ENCODE peak calls at places on chromosomes 16 and 17, in eight cellular contexts. One of them, this sample, is unnamed.

GRCh38 chr16:21167360-21167759 is 8.9 kb downstream of the LDAF1 start:
- DNase-seq in effector memory CD4-positive, alpha-beta T cell: no peak
- DNase-seq in fibroblast of the aortic adventitia: peak
- DNase-seq in aorta: no peak
- DNase-seq in mucosa of descending colon: no peak
- DNase-seq in A549: peak
- DNase-seq in lung: no peak
- DNase-seq in psoas muscle: no peak
- DNase-seq in this sample: peak

GRCh38 chr17:37702605-37703004 is 42.3 kb downstream of the HNF1B start:
- DNase-seq in fibroblast of the aortic adventitia: peak
- DNase-seq in aorta: no peak
- DNase-seq in mucosa of descending colon: no peak
- DNase-seq in lung: no peak
- DNase-seq in effector memory CD4-positive, alpha-beta T cell: no peak
- DNase-seq in A549: peak
- DNase-seq in psoas muscle: no peak
- DNase-seq in this sample: peak

GRCh38 chr17:29251969-29252866 is 5.6 kb downstream of the CRYBA1 start:
- DNase-seq in lung: no peak
- DNase-seq in aorta: no peak
- DNase-seq in A549: peak
- DNase-seq in mucosa of descending colon: no peak
- DNase-seq in fibroblast of the aortic adventitia: peak
- DNase-seq in effector memory CD4-positive, alpha-beta T cell: no peak
- DNase-seq in psoas muscle: no peak
- DNase-seq in this sample: peak

GRCh38 chr17:66354472-66354871 is 52.1 kb downstream of the PRKCA start:
- DNase-seq in lung: no peak
- DNase-seq in fibroblast of the aortic adventitia: no peak
- DNase-seq in psoas muscle: no peak
- DNase-seq in effector memory CD4-positive, alpha-beta T cell: no peak
- DNase-seq in A549: no peak
- DNase-seq in aorta: no peak
- DNase-seq in mucosa of descending colon: no peak
- DNase-seq in this sample: no peak

GRCh38 chr17:51120357-51120738 is 320 bp downstream of the SPAG9 start:
- DNase-seq in fibroblast of the aortic adventitia: no peak
- DNase-seq in effector memory CD4-positive, alpha-beta T cell: peak
- DNase-seq in aorta: no peak
- DNase-seq in A549: peak
- DNase-seq in lung: no peak
- DNase-seq in psoas muscle: no peak
- DNase-seq in mucosa of descending colon: no peak
- DNase-seq in this sample: no peak

GRCh38 chr17:8402921-8403536 is 5.4 kb upstream of the RNF222 start:
- DNase-seq in mucosa of descending colon: no peak
- DNase-seq in effector memory CD4-positive, alpha-beta T cell: no peak
- DNase-seq in aorta: no peak
- DNase-seq in lung: no peak
- DNase-seq in fibroblast of the aortic adventitia: no peak
- DNase-seq in A549: no peak
- DNase-seq in psoas muscle: no peak
- DNase-seq in this sample: no peak

GRCh38 chr17:74632196-74632540 is 8.6 kb upstream of the CD300E start:
- DNase-seq in A549: no peak
- DNase-seq in mucosa of descending colon: no peak
- DNase-seq in fibroblast of the aortic adventitia: no peak
- DNase-seq in lung: no peak
- DNase-seq in effector memory CD4-positive, alpha-beta T cell: no peak
- DNase-seq in psoas muscle: no peak
- DNase-seq in aorta: no peak
- DNase-seq in this sample: no peak

GRCh38 chr17:80742091-80742490 is 197.5 kb downstream of the RPTOR start:
- DNase-seq in mucosa of descending colon: no peak
- DNase-seq in A549: no peak
- DNase-seq in aorta: no peak
- DNase-seq in fibroblast of the aortic adventitia: no peak
- DNase-seq in lung: no peak
- DNase-seq in effector memory CD4-positive, alpha-beta T cell: no peak
- DNase-seq in psoas muscle: no peak
- DNase-seq in this sample: no peak

GRCh38 chr17:65741690-65742089 is 180.2 kb upstream of the AXIN2 start:
- DNase-seq in mucosa of descending colon: no peak
- DNase-seq in A549: no peak
- DNase-seq in psoas muscle: no peak
- DNase-seq in fibroblast of the aortic adventitia: no peak
- DNase-seq in lung: no peak
- DNase-seq in aorta: no peak
- DNase-seq in effector memory CD4-positive, alpha-beta T cell: no peak
- DNase-seq in this sample: no peak

GRCh38 chr16:73053379-73054130 is 5.6 kb upstream of the ZFHX3 start:
- DNase-seq in lung: no peak
- DNase-seq in A549: peak
- DNase-seq in mucosa of descending colon: no peak
- DNase-seq in psoas muscle: no peak
- DNase-seq in fibroblast of the aortic adventitia: peak
- DNase-seq in effector memory CD4-positive, alpha-beta T cell: no peak
- DNase-seq in aorta: no peak
- DNase-seq in this sample: no peak

GRCh38 chr17:35245196-35245486 is 2.3 kb downstream of the SLFN5 start:
- DNase-seq in aorta: no peak
- DNase-seq in A549: peak
- DNase-seq in effector memory CD4-positive, alpha-beta T cell: no peak
- DNase-seq in mucosa of descending colon: no peak
- DNase-seq in lung: no peak
- DNase-seq in fibroblast of the aortic adventitia: peak
- DNase-seq in psoas muscle: no peak
- DNase-seq in this sample: peak

GRCh38 chr16:84503751-84504395 is 586 bp downstream of the MEAK7 start:
- DNase-seq in aorta: peak
- DNase-seq in fibroblast of the aortic adventitia: peak
- DNase-seq in effector memory CD4-positive, alpha-beta T cell: peak
- DNase-seq in A549: no peak
- DNase-seq in psoas muscle: no peak
- DNase-seq in mucosa of descending colon: peak
- DNase-seq in lung: no peak
- DNase-seq in this sample: no peak

GRCh38 chr16:68094614-68094934 is 9.4 kb downstream of the NFATC3 start:
- DNase-seq in fibroblast of the aortic adventitia: no peak
- DNase-seq in aorta: no peak
- DNase-seq in effector memory CD4-positive, alpha-beta T cell: no peak
- DNase-seq in mucosa of descending colon: no peak
- DNase-seq in lung: no peak
- DNase-seq in psoas muscle: no peak
- DNase-seq in A549: no peak
- DNase-seq in this sample: no peak

GRCh38 chr16:14354561-14355351 is 275.3 kb downstream of the PARN start:
- DNase-seq in fibroblast of the aortic adventitia: peak
- DNase-seq in lung: no peak
- DNase-seq in psoas muscle: no peak
- DNase-seq in A549: no peak
- DNase-seq in aorta: no peak
- DNase-seq in effector memory CD4-positive, alpha-beta T cell: no peak
- DNase-seq in mucosa of descending colon: no peak
- DNase-seq in this sample: no peak

GRCh38 chr17:32780721-32781120 is 96.2 kb downstream of the MYO1D start:
- DNase-seq in effector memory CD4-positive, alpha-beta T cell: no peak
- DNase-seq in A549: no peak
- DNase-seq in lung: no peak
- DNase-seq in aorta: no peak
- DNase-seq in mucosa of descending colon: no peak
- DNase-seq in psoas muscle: no peak
- DNase-seq in fibroblast of the aortic adventitia: no peak
- DNase-seq in this sample: no peak

GRCh38 chr17:44257815-44258750 is 9.9 kb downstream of the SLC4A1 start:
- DNase-seq in effector memory CD4-positive, alpha-beta T cell: no peak
- DNase-seq in psoas muscle: no peak
- DNase-seq in mucosa of descending colon: no peak
- DNase-seq in lung: no peak
- DNase-seq in fibroblast of the aortic adventitia: no peak
- DNase-seq in A549: no peak
- DNase-seq in aorta: no peak
- DNase-seq in this sample: no peak

GRCh38 chr17:30961213-30962188 is 9.3 kb upstream of the RNF135 start:
- DNase-seq in fibroblast of the aortic adventitia: peak
- DNase-seq in effector memory CD4-positive, alpha-beta T cell: no peak
- DNase-seq in mucosa of descending colon: no peak
- DNase-seq in psoas muscle: no peak
- DNase-seq in lung: no peak
- DNase-seq in aorta: peak
- DNase-seq in A549: no peak
- DNase-seq in this sample: no peak

GRCh38 chr17:21039839-21040575 is 2.8 kb downstream of the USP22 start:
- DNase-seq in aorta: no peak
- DNase-seq in lung: no peak
- DNase-seq in mucosa of descending colon: no peak
- DNase-seq in psoas muscle: peak
- DNase-seq in A549: peak
- DNase-seq in effector memory CD4-positive, alpha-beta T cell: no peak
- DNase-seq in fibroblast of the aortic adventitia: peak
- DNase-seq in this sample: no peak

GRCh38 chr17:41391535-41391934 is 5.9 kb downstream of the KRT31 start:
- DNase-seq in mucosa of descending colon: no peak
- DNase-seq in A549: no peak
- DNase-seq in psoas muscle: no peak
- DNase-seq in fibroblast of the aortic adventitia: no peak
- DNase-seq in aorta: no peak
- DNase-seq in lung: no peak
- DNase-seq in effector memory CD4-positive, alpha-beta T cell: no peak
- DNase-seq in this sample: no peak

DNA sequence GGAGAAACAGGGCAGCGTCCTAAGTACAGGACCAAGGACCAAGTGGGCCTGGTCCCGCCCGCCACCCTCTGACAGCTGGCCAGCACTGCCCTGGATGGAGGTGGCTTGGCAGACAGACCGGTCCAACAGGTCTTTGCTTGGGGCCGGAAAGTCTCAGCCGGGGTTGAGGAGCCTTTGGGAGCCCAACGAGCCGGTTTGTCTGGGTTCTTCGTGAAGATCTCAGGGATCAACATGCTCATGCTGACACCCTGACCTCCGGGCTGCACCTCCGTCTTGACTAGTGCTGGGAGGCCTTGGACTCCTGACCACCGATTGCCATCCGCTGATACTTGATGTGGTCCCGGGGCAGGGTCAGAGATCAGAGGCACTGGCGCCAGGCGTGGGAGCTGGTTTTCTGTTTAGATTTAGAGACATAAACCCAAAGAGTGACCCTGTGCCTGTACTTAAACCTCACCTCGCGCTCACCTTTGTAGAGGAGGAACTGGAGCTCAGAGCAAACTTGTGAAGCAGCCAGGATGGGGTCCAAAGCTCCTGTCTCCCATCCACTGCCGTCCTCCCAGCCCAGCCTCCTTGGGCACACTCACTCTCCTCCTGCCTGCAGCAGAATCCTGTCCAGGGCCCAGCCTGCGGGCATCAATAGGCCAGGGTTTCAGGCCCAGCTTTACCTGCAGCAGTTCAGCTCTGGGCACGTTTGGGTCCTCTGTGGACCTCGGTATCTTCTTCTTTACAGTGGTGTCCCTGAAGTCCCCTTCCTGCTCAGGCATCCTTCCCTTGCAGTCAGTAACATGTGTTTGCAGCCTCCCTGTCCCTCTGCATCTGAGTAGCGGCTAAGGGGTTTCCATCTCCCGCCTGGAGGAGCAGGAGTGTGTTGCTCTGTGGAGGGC is 92.0 kb upstream of the GSE1 start:
- DNase-seq in fibroblast of the aortic adventitia: no peak
- DNase-seq in mucosa of descending colon: peak
- DNase-seq in psoas muscle: no peak
- DNase-seq in A549: no peak
- DNase-seq in lung: peak
- DNase-seq in effector memory CD4-positive, alpha-beta T cell: no peak
- DNase-seq in aorta: no peak
- DNase-seq in this sample: no peak
- H3K4me3 ChIP-seq in fibroblast of the aortic adventitia: no peak
- H3K4me3 ChIP-seq in mucosa of descending colon: no peak
- H3K4me3 ChIP-seq in psoas muscle: no peak
- H3K4me3 ChIP-seq in A549: no peak
- H3K4me3 ChIP-seq in lung: no peak
- H3K4me3 ChIP-seq in effector memory CD4-positive, alpha-beta T cell: no peak
- H3K4me3 ChIP-seq in aorta: no peak
- H3K4me3 ChIP-seq in this sample: no peak

GRCh38 chr17:4381690-4382671 is 15.5 kb upstream of the UBE2G1 start:
- DNase-seq in mucosa of descending colon: peak
- DNase-seq in A549: no peak
- DNase-seq in fibroblast of the aortic adventitia: no peak
- DNase-seq in lung: no peak
- DNase-seq in aorta: no peak
- DNase-seq in effector memory CD4-positive, alpha-beta T cell: no peak
- DNase-seq in psoas muscle: no peak
- DNase-seq in this sample: no peak
- H3K4me3 ChIP-seq in mucosa of descending colon: no peak
- H3K4me3 ChIP-seq in A549: no peak
- H3K4me3 ChIP-seq in fibroblast of the aortic adventitia: no peak
- H3K4me3 ChIP-seq in lung: no peak
- H3K4me3 ChIP-seq in aorta: no peak
- H3K4me3 ChIP-seq in effector memory CD4-positive, alpha-beta T cell: no peak
- H3K4me3 ChIP-seq in psoas muscle: no peak
- H3K4me3 ChIP-seq in this sample: no peak

GRCh38 chr16:80803341-80804060 is 897 bp downstream of the CDYL2 start:
- DNase-seq in psoas muscle: peak
- DNase-seq in fibroblast of the aortic adventitia: no peak
- DNase-seq in aorta: peak
- DNase-seq in mucosa of descending colon: peak
- DNase-seq in effector memory CD4-positive, alpha-beta T cell: peak
- DNase-seq in A549: no peak
- DNase-seq in lung: peak
- DNase-seq in this sample: no peak
- H3K4me3 ChIP-seq in psoas muscle: peak
- H3K4me3 ChIP-seq in fibroblast of the aortic adventitia: peak
- H3K4me3 ChIP-seq in aorta: peak
- H3K4me3 ChIP-seq in mucosa of descending colon: no peak
- H3K4me3 ChIP-seq in effector memory CD4-positive, alpha-beta T cell: peak
- H3K4me3 ChIP-seq in A549: peak
- H3K4me3 ChIP-seq in lung: peak
- H3K4me3 ChIP-seq in this sample: peak

GRCh38 chr16:66521227-66521626 is 28.7 kb downstream of the TK2 start:
- DNase-seq in mucosa of descending colon: no peak
- DNase-seq in lung: no peak
- DNase-seq in psoas muscle: no peak
- DNase-seq in effector memory CD4-positive, alpha-beta T cell: no peak
- DNase-seq in A549: no peak
- DNase-seq in aorta: peak
- DNase-seq in fibroblast of the aortic adventitia: no peak
- DNase-seq in this sample: no peak
- H3K4me3 ChIP-seq in mucosa of descending colon: no peak
- H3K4me3 ChIP-seq in lung: no peak
- H3K4me3 ChIP-seq in psoas muscle: no peak
- H3K4me3 ChIP-seq in effector memory CD4-positive, alpha-beta T cell: peak
- H3K4me3 ChIP-seq in A549: no peak
- H3K4me3 ChIP-seq in aorta: no peak
- H3K4me3 ChIP-seq in fibroblast of the aortic adventitia: no peak
- H3K4me3 ChIP-seq in this sample: no peak

GRCh38 chr16:8795818-8796217 is 1.6 kb downstream of the TMEM186 start:
- DNase-seq in A549: no peak
- DNase-seq in aorta: no peak
- DNase-seq in fibroblast of the aortic adventitia: no peak
- DNase-seq in mucosa of descending colon: no peak
- DNase-seq in psoas muscle: no peak
- DNase-seq in effector memory CD4-positive, alpha-beta T cell: no peak
- DNase-seq in lung: no peak
- DNase-seq in this sample: no peak
- H3K4me3 ChIP-seq in A549: no peak
- H3K4me3 ChIP-seq in aorta: no peak
- H3K4me3 ChIP-seq in fibroblast of the aortic adventitia: no peak
- H3K4me3 ChIP-seq in mucosa of descending colon: no peak
- H3K4me3 ChIP-seq in psoas muscle: no peak
- H3K4me3 ChIP-seq in effector memory CD4-positive, alpha-beta T cell: no peak
- H3K4me3 ChIP-seq in lung: no peak
- H3K4me3 ChIP-seq in this sample: no peak